ENCODE peak calls at places on chromosomes 1 and 21, in seven cellular contexts. M is Peyer's patch; V is hepatocyte; Y is GM20000; I is left ventricle myocardium inferior; B is transverse colon; G is activated CD8-positive, alpha-beta T cell treated with anti-CD3 and anti-CD28 coated beads for 36 hours. S is an unnamed sample.

GRCh38 chr1:100622037-100622436 is 84.1 kb downstream of the GPR88 start:
- DNase-seq in V (peak), G (peak), I (no peak), Y (no peak), M (no peak), B (no peak), S (peak)

GRCh38 chr1:226050133-226050532 is 12.4 kb upstream of the H3-3A start:
- DNase-seq in G (no peak), I (no peak), Y (no peak), M (no peak), B (no peak), V (no peak), S (no peak)

GRCh38 chr1:29235955-29236742 is at the start of gene PTPRU:
- DNase-seq in G (peak), M (peak), B (peak), I (peak), V (peak), Y (peak), S (peak)

GRCh38 chr1:233424727-233425222 is 97.3 kb downstream of the MAP3K21 start:
- DNase-seq in V (no peak), G (no peak), I (no peak), M (no peak), B (no peak), Y (no peak), S (no peak)

GRCh38 chr1:85911742-85912141 is 203.5 kb upstream of the ZNHIT6 start:
- DNase-seq in I (no peak), Y (no peak), V (no peak), M (no peak), G (no peak), B (no peak), S (no peak)

GRCh38 chr1:214864896-214865688 is 217.4 kb upstream of the KCNK2 start:
- DNase-seq in V (no peak), Y (no peak), G (no peak), M (no peak), B (no peak), I (no peak), S (no peak)

GRCh38 chr1:47181955-47182680 is 7.7 kb downstream of the PDZK1IP1 start:
- DNase-seq in V (no peak), G (no peak), M (no peak), I (no peak), B (no peak), Y (no peak), S (no peak)

GRCh38 chr1:153312569-153313186 is at the start of gene PGLYRP3:
- DNase-seq in I (no peak), V (no peak), Y (no peak), M (no peak), B (no peak), G (no peak), S (peak)

GRCh38 chr1:6033986-6034749 is 11.5 kb upstream of the KCNAB2 start:
- DNase-seq in I (peak), Y (no peak), M (peak), V (peak), G (peak), B (peak), S (peak)

DNA sequence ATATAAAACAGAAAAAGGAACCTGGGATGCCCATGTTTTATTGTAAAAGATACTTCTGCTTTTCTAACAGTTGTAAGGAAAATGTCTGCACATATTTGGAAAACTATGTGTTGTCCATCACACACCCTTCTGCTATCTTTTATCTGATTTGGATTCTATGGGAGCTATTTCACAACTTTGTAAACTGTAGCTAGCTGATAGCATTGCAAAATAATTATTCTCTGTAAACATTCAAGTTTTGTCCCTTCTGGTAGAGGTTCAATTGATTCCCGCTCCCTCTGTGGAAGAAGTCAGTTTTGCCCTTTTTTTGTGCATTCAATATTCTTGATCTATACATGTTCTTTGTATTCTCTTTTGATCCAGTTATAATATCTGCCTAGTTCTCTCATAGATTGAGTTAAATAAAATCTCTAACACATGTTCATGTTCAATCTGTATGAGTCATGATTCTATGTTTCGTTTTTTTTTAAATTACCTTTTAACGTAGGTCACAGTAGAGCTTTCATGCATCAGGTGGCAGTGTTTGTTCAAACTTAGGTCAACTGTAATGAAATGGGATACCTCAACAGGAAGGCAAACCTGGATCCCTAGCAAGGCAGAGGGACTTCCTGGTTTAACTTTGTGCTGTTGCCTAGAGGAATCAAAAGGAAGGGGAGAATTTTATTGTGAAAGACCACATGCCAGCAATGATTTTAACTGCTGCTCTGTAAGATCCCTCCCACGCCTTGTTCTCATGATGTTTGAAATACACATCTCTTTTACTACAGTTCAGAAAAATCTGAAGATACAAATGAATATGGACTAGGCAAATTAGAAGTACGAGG is 26.0 kb upstream of the BCL9 start:
- DNase-seq in G (peak), Y (no peak), V (peak), M (no peak), B (no peak), I (no peak), S (peak)
- TF ChIP-seq CTCF in G (no peak), Y (no peak), V (peak), M (peak), B (peak), I (peak), S (peak)

GRCh38 chr1:147225193-147225730 is at the start of gene FMO5:
- DNase-seq in Y (peak), B (peak), G (peak), I (peak), V (peak), M (peak), S (peak)
- TF ChIP-seq CTCF in Y (no peak), B (peak), G (peak), I (peak), V (peak), M (peak), S (peak)

GRCh38 chr21:44012474-44013379 is 618 bp downstream of the TRAPPC10 start:
- DNase-seq in M (peak), G (peak), B (peak), I (peak), V (peak), Y (peak), S (peak)
- TF ChIP-seq CTCF in M (peak), G (no peak), B (no peak), I (peak), V (peak), Y (peak), S (peak)

DNA sequence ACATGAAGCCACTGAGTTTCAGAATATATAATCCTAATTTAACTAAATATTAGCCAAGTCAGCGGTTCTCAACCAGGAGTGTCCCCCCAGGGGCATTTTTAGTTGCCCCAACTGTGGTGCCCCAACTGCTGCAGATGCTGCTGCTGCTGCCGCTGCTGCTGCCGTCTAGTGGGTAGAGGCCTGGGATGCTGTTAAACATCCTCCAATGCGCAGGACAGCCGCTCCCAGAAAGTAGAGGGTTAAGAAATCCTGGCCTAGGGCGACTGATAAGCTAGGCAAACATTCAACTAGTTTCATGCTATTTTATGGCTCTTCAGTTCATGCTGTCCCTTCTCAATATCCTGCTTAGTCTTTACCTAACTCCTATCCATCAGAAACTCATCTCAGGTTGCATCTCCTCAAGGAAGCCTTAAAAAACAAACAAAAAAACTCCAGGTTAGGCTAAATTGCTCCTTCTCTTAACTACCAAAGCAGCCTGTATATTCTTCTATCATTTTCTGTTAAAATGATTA is 9.9 kb upstream of the DCAF6 start:
- DNase-seq in I (no peak), B (peak), Y (no peak), G (no peak), M (peak), V (peak), S (no peak)
- TF ChIP-seq CTCF in I (no peak), B (no peak), Y (no peak), G (no peak), M (peak), V (no peak), S (peak)

GRCh38 chr1:65459397-65459768 is 38.9 kb downstream of the LEPR start:
- DNase-seq in V (peak), G (no peak), Y (peak), M (no peak), I (no peak), B (no peak), S (peak)
- TF ChIP-seq CTCF in V (peak), G (peak), Y (peak), M (peak), I (peak), B (peak), S (peak)

GRCh38 chr1:207752456-207753132 is 740 bp downstream of the CD46 start:
- DNase-seq in Y (peak), M (peak), B (peak), V (peak), I (no peak), G (peak), S (peak)

GRCh38 chr1:207750901-207751300 is 953 bp upstream of the CD46 start:
- DNase-seq in I (no peak), Y (no peak), B (no peak), G (no peak), M (no peak), V (no peak), S (no peak)

GRCh38 chr1:207754011-207754410 is 2.2 kb downstream of the CD46 start:
- DNase-seq in I (no peak), V (no peak), G (no peak), Y (no peak), B (no peak), M (no peak), S (no peak)

GRCh38 chr1:207753611-207754010 is 1.8 kb downstream of the CD46 start:
- DNase-seq in M (no peak), I (no peak), G (no peak), V (no peak), Y (no peak), B (no peak), S (no peak)

GRCh38 chr1:207751790-207752455 is at the start of gene CD46:
- DNase-seq in V (peak), Y (peak), I (peak), G (peak), B (peak), M (peak), S (peak)
- TF ChIP-seq CTCF in V (no peak), Y (no peak), I (no peak), G (no peak), B (no peak), M (peak), S (peak)

DNA sequence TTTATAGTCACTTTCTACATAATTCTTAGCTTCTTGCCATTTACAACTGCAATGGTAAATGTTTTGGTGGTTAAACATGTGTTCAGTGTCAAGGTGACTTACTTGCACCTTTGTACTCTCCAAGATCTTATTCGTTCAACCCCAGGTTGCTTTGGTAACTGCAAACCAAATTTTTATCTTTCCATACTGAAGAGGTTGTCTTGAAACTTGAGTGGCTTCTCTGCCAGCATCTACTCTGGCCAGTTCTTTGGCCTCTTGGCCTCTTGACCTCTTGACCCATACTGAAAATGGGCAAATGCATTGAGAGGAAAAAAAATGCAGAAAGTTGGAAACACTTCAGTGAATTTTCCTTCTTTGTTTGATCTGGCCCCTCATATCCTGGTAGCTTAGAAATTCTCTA is 88.0 kb upstream of the LRRC7 start:
- DNase-seq in G (no peak), I (no peak), B (no peak), M (no peak), Y (no peak), V (no peak), S (no peak)
- TF ChIP-seq CTCF in G (no peak), I (no peak), B (no peak), M (no peak), Y (no peak), V (no peak), S (no peak)

DNA sequence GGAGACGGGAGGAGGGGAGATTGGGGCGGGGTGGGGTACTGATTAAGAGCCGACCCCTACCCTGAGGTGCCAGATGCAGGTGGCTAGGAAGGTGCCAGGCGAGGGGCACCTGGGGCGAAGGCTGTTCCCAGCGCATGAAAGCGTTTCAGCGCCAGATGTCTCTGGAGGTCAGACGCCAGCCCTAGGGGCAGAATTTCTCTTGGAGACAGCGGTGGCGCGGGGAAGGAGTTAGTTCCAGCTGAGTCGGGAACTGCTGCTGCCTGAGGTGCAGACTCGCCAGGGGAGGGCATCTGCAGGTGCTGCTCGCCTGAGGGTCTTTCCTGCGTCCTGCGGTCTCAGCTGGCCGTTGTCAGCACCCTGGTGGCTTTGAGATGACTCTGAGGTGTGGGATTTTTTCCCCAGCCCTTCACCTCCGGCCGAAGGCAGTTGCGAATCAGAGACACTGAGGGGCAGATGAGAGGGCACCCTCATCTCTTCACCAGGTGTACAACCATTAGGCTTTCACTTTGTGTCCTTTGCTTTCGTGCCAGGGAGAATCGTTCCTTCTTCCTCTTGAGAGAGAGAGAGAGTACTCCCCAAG is 539 bp downstream of the CGN start:
- DNase-seq in V (peak), G (peak), B (peak), I (no peak), Y (peak), M (peak), S (peak)
- TF ChIP-seq CTCF in V (peak), G (no peak), B (no peak), I (no peak), Y (no peak), M (peak), S (peak)

DNA sequence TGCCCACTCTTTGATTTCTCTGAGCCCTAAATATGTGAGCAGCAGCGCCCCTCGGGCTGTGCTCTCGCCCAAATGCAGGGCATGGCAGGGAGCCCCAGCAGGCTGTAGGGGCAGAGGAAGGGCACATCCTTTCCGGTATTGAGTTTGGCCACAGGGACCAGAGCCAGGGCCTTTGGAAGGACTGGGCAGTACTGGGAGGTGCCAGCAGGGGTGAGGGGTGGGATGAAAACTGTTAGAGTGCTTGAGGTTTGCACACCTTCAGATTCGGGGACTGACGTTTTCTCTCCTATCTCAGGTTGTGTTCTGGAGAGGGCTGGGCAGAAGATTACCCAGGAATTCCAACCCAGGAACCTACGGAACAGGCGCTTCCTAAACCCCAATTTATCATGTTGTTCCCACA is 2.2 kb upstream of the ATP1A2 start:
- DNase-seq in M (no peak), I (no peak), B (no peak), G (no peak), Y (no peak), V (no peak), S (peak)
- TF ChIP-seq CTCF in M (no peak), I (no peak), B (no peak), G (no peak), Y (no peak), V (no peak), S (peak)

GRCh38 chr21:42233067-42233981 is 14.4 kb downstream of the ABCG1 start:
- DNase-seq in G (peak), V (peak), I (peak), B (peak), M (peak), Y (peak), S (peak)
- TF ChIP-seq CTCF in G (peak), V (peak), I (peak), B (peak), M (peak), Y (no peak), S (peak)